ENCODE peak calls at places on chromosomes 11 and 22, in five cellular contexts. One of them, this sample, is unnamed.
A peak's percentile ranks its signal among the peaks of the same experiment; 100 is the strongest.

GRCh38 chr11:122795281-122795680 is 43.0 kb upstream of the CRTAM start:
- DNase-seq in activated T-helper 1 cell treated with anti-CD3 and anti-CD28 coated beads, Interleukin-2, amount 50 U/mL, for 16 hours: no peak
- DNase-seq in OCI-LY7: no peak
- DNase-seq in mammary epithelial cell: no peak
- DNase-seq in cardiac fibroblast: no peak
- DNase-seq in this sample: no peak

GRCh38 chr11:107576497-107577086 is 11.1 kb upstream of the ALKBH8 start:
- DNase-seq in OCI-LY7: peak; percentile 63
- DNase-seq in mammary epithelial cell: no peak
- DNase-seq in activated T-helper 1 cell treated with anti-CD3 and anti-CD28 coated beads, Interleukin-2, amount 50 U/mL, for 16 hours: no peak
- DNase-seq in cardiac fibroblast: peak; percentile 64
- DNase-seq in this sample: peak; percentile 74

GRCh38 chr11:70063121-70063520 is 15.0 kb upstream of the ANO1 start:
- DNase-seq in cardiac fibroblast: no peak
- DNase-seq in mammary epithelial cell: no peak
- DNase-seq in OCI-LY7: no peak
- DNase-seq in activated T-helper 1 cell treated with anti-CD3 and anti-CD28 coated beads, Interleukin-2, amount 50 U/mL, for 16 hours: no peak
- DNase-seq in this sample: no peak

GRCh38 chr11:12201016-12201985 is 90.9 kb downstream of the MICAL2 start:
- DNase-seq in activated T-helper 1 cell treated with anti-CD3 and anti-CD28 coated beads, Interleukin-2, amount 50 U/mL, for 16 hours: no peak
- DNase-seq in mammary epithelial cell: peak; percentile 55
- DNase-seq in cardiac fibroblast: peak; percentile 98
- DNase-seq in OCI-LY7: no peak
- DNase-seq in this sample: peak; percentile 87

GRCh38 chr11:117535201-117535869 is 207.7 kb downstream of the CEP164 start:
- DNase-seq in mammary epithelial cell: no peak
- DNase-seq in activated T-helper 1 cell treated with anti-CD3 and anti-CD28 coated beads, Interleukin-2, amount 50 U/mL, for 16 hours: no peak
- DNase-seq in cardiac fibroblast: no peak
- DNase-seq in OCI-LY7: no peak
- DNase-seq in this sample: no peak

GRCh38 chr22:46754110-46754799 is 8.2 kb upstream of the TBC1D22A start:
- DNase-seq in cardiac fibroblast: peak; percentile 96
- DNase-seq in mammary epithelial cell: peak; percentile 94
- DNase-seq in activated T-helper 1 cell treated with anti-CD3 and anti-CD28 coated beads, Interleukin-2, amount 50 U/mL, for 16 hours: no peak
- DNase-seq in OCI-LY7: no peak
- DNase-seq in this sample: peak; percentile 99

GRCh38 chr22:26835929-26836528 is 178.6 kb downstream of the MIAT start:
- DNase-seq in OCI-LY7: peak; percentile 61
- DNase-seq in activated T-helper 1 cell treated with anti-CD3 and anti-CD28 coated beads, Interleukin-2, amount 50 U/mL, for 16 hours: no peak
- DNase-seq in mammary epithelial cell: peak; percentile 22
- DNase-seq in cardiac fibroblast: peak; percentile 55
- DNase-seq in this sample: peak; percentile 48

GRCh38 chr11:64276653-64277431 is 7.6 kb downstream of the BAD start:
- DNase-seq in cardiac fibroblast: no peak
- DNase-seq in activated T-helper 1 cell treated with anti-CD3 and anti-CD28 coated beads, Interleukin-2, amount 50 U/mL, for 16 hours: no peak
- DNase-seq in mammary epithelial cell: peak; percentile 93
- DNase-seq in OCI-LY7: no peak
- DNase-seq in this sample: peak; percentile 44

GRCh38 chr11:86668929-86669328 is 3.5 kb downstream of the ME3 start:
- DNase-seq in OCI-LY7: no peak
- DNase-seq in cardiac fibroblast: no peak
- DNase-seq in activated T-helper 1 cell treated with anti-CD3 and anti-CD28 coated beads, Interleukin-2, amount 50 U/mL, for 16 hours: no peak
- DNase-seq in mammary epithelial cell: no peak
- DNase-seq in this sample: no peak

GRCh38 chr11:69113646-69114340 is 41.9 kb upstream of the SMIM38 start:
- DNase-seq in OCI-LY7: no peak
- DNase-seq in activated T-helper 1 cell treated with anti-CD3 and anti-CD28 coated beads, Interleukin-2, amount 50 U/mL, for 16 hours: no peak
- DNase-seq in cardiac fibroblast: no peak
- DNase-seq in mammary epithelial cell: no peak
- DNase-seq in this sample: no peak

GRCh38 chr22:50518628-50519027 is 6.8 kb downstream of the SCO2 start:
- DNase-seq in activated T-helper 1 cell treated with anti-CD3 and anti-CD28 coated beads, Interleukin-2, amount 50 U/mL, for 16 hours: no peak
- DNase-seq in mammary epithelial cell: no peak
- DNase-seq in cardiac fibroblast: no peak
- DNase-seq in OCI-LY7: no peak
- DNase-seq in this sample: no peak

GRCh38 chr11:79406376-79406775 is 34.5 kb downstream of the TENM4 start:
- DNase-seq in cardiac fibroblast: no peak
- DNase-seq in mammary epithelial cell: no peak
- DNase-seq in OCI-LY7: peak; percentile 38
- DNase-seq in activated T-helper 1 cell treated with anti-CD3 and anti-CD28 coated beads, Interleukin-2, amount 50 U/mL, for 16 hours: no peak
- DNase-seq in this sample: no peak

GRCh38 chr11:62709262-62710000 is 2.0 kb downstream of the GNG3 start:
- DNase-seq in mammary epithelial cell: peak; percentile 94
- DNase-seq in OCI-LY7: peak; percentile 91
- DNase-seq in cardiac fibroblast: peak; percentile 99
- DNase-seq in activated T-helper 1 cell treated with anti-CD3 and anti-CD28 coated beads, Interleukin-2, amount 50 U/mL, for 16 hours: peak; percentile 92
- DNase-seq in this sample: peak; percentile 95

GRCh38 chr11:120129570-120129969 is 8.3 kb downstream of the TRIM29 start:
- DNase-seq in cardiac fibroblast: no peak
- DNase-seq in mammary epithelial cell: no peak
- DNase-seq in activated T-helper 1 cell treated with anti-CD3 and anti-CD28 coated beads, Interleukin-2, amount 50 U/mL, for 16 hours: no peak
- DNase-seq in OCI-LY7: no peak
- DNase-seq in this sample: no peak

GRCh38 chr11:33033493-33033892 is 5.9 kb upstream of the TCP11L1 start:
- DNase-seq in cardiac fibroblast: no peak
- DNase-seq in OCI-LY7: no peak
- DNase-seq in activated T-helper 1 cell treated with anti-CD3 and anti-CD28 coated beads, Interleukin-2, amount 50 U/mL, for 16 hours: no peak
- DNase-seq in mammary epithelial cell: no peak
- DNase-seq in this sample: no peak

GRCh38 chr22:30694638-30695350 is at the start of gene OSBP2:
- DNase-seq in OCI-LY7: no peak
- DNase-seq in mammary epithelial cell: no peak
- DNase-seq in activated T-helper 1 cell treated with anti-CD3 and anti-CD28 coated beads, Interleukin-2, amount 50 U/mL, for 16 hours: peak; percentile 6
- DNase-seq in cardiac fibroblast: no peak
- DNase-seq in this sample: peak; percentile 9

GRCh38 chr11:66720223-66720898 is 8.7 kb downstream of the SPTBN2 start:
- DNase-seq in mammary epithelial cell: peak; percentile 89
- DNase-seq in activated T-helper 1 cell treated with anti-CD3 and anti-CD28 coated beads, Interleukin-2, amount 50 U/mL, for 16 hours: no peak
- DNase-seq in cardiac fibroblast: peak; percentile 17
- DNase-seq in OCI-LY7: no peak
- DNase-seq in this sample: peak; percentile 25

GRCh38 chr11:70176940-70177689 is 26.0 kb upstream of the FADD start:
- DNase-seq in cardiac fibroblast: no peak
- DNase-seq in activated T-helper 1 cell treated with anti-CD3 and anti-CD28 coated beads, Interleukin-2, amount 50 U/mL, for 16 hours: no peak
- DNase-seq in mammary epithelial cell: no peak
- DNase-seq in OCI-LY7: peak; percentile 41
- DNase-seq in this sample: peak; percentile 43

GRCh38 chr11:121352301-121352891 is 59.8 kb downstream of the SC5D start:
- DNase-seq in OCI-LY7: no peak
- DNase-seq in mammary epithelial cell: no peak
- DNase-seq in activated T-helper 1 cell treated with anti-CD3 and anti-CD28 coated beads, Interleukin-2, amount 50 U/mL, for 16 hours: no peak
- DNase-seq in cardiac fibroblast: no peak
- DNase-seq in this sample: no peak

GRCh38 chr22:25840162-25840561 is 98.2 kb downstream of the MYO18B start:
- DNase-seq in OCI-LY7: no peak
- DNase-seq in activated T-helper 1 cell treated with anti-CD3 and anti-CD28 coated beads, Interleukin-2, amount 50 U/mL, for 16 hours: no peak
- DNase-seq in mammary epithelial cell: no peak
- DNase-seq in cardiac fibroblast: no peak
- DNase-seq in this sample: no peak

GRCh38 chr22:39175127-39176066 is 22.9 kb upstream of the CBX7 start:
- DNase-seq in cardiac fibroblast: no peak
- DNase-seq in OCI-LY7: no peak
- DNase-seq in mammary epithelial cell: no peak
- DNase-seq in activated T-helper 1 cell treated with anti-CD3 and anti-CD28 coated beads, Interleukin-2, amount 50 U/mL, for 16 hours: no peak
- DNase-seq in this sample: no peak

GRCh38 chr11:129503646-129504045 is 128.0 kb downstream of the BARX2 start:
- DNase-seq in cardiac fibroblast: no peak
- DNase-seq in mammary epithelial cell: no peak
- DNase-seq in OCI-LY7: no peak
- DNase-seq in activated T-helper 1 cell treated with anti-CD3 and anti-CD28 coated beads, Interleukin-2, amount 50 U/mL, for 16 hours: no peak
- DNase-seq in this sample: no peak

GRCh38 chr22:17920145-17920605 is 104.2 kb downstream of the MICAL3 start:
- DNase-seq in cardiac fibroblast: peak; percentile 67
- DNase-seq in activated T-helper 1 cell treated with anti-CD3 and anti-CD28 coated beads, Interleukin-2, amount 50 U/mL, for 16 hours: no peak
- DNase-seq in mammary epithelial cell: peak; percentile 72
- DNase-seq in OCI-LY7: no peak
- DNase-seq in this sample: no peak

GRCh38 chr22:20080445-20080775 is 369 bp downstream of the DGCR8 start:
- DNase-seq in mammary epithelial cell: peak; percentile 50
- DNase-seq in OCI-LY7: peak; percentile 76
- DNase-seq in activated T-helper 1 cell treated with anti-CD3 and anti-CD28 coated beads, Interleukin-2, amount 50 U/mL, for 16 hours: peak; percentile 42
- DNase-seq in cardiac fibroblast: peak; percentile 62
- DNase-seq in this sample: peak; percentile 66

GRCh38 chr22:35102663-35103062 is 36.7 kb downstream of the ISX start:
- DNase-seq in mammary epithelial cell: peak; percentile 59
- DNase-seq in OCI-LY7: peak; percentile 12
- DNase-seq in cardiac fibroblast: peak; percentile 1
- DNase-seq in activated T-helper 1 cell treated with anti-CD3 and anti-CD28 coated beads, Interleukin-2, amount 50 U/mL, for 16 hours: no peak
- DNase-seq in this sample: peak; percentile 19

GRCh38 chr11:109123811-109124787 is 297.9 kb upstream of the C11orf87 start:
- DNase-seq in cardiac fibroblast: peak; percentile 58
- DNase-seq in OCI-LY7: no peak
- DNase-seq in mammary epithelial cell: no peak
- DNase-seq in activated T-helper 1 cell treated with anti-CD3 and anti-CD28 coated beads, Interleukin-2, amount 50 U/mL, for 16 hours: no peak
- DNase-seq in this sample: peak; percentile 53

GRCh38 chr11:80815752-80816453 is 1375.1 kb upstream of the TENM4 start:
- DNase-seq in OCI-LY7: no peak
- DNase-seq in cardiac fibroblast: no peak
- DNase-seq in activated T-helper 1 cell treated with anti-CD3 and anti-CD28 coated beads, Interleukin-2, amount 50 U/mL, for 16 hours: no peak
- DNase-seq in mammary epithelial cell: peak; percentile 63
- DNase-seq in this sample: no peak

GRCh38 chr22:30885591-30885990 is 83.0 kb downstream of the MORC2 start:
- DNase-seq in activated T-helper 1 cell treated with anti-CD3 and anti-CD28 coated beads, Interleukin-2, amount 50 U/mL, for 16 hours: no peak
- DNase-seq in OCI-LY7: no peak
- DNase-seq in mammary epithelial cell: no peak
- DNase-seq in cardiac fibroblast: no peak
- DNase-seq in this sample: no peak

GRCh38 chr11:57763568-57763967 is 2.0 kb downstream of the CTNND1 start:
- DNase-seq in cardiac fibroblast: peak; percentile 54
- DNase-seq in mammary epithelial cell: peak; percentile 58
- DNase-seq in OCI-LY7: no peak
- DNase-seq in activated T-helper 1 cell treated with anti-CD3 and anti-CD28 coated beads, Interleukin-2, amount 50 U/mL, for 16 hours: no peak
- DNase-seq in this sample: peak; percentile 72

GRCh38 chr22:36858156-36858555 is 2.6 kb upstream of the NCF4 start:
- DNase-seq in activated T-helper 1 cell treated with anti-CD3 and anti-CD28 coated beads, Interleukin-2, amount 50 U/mL, for 16 hours: no peak
- DNase-seq in cardiac fibroblast: no peak
- DNase-seq in mammary epithelial cell: no peak
- DNase-seq in OCI-LY7: no peak
- DNase-seq in this sample: no peak

GRCh38 chr11:77082838-77083552 is 16.2 kb downstream of the CAPN5 start:
- DNase-seq in activated T-helper 1 cell treated with anti-CD3 and anti-CD28 coated beads, Interleukin-2, amount 50 U/mL, for 16 hours: no peak
- DNase-seq in cardiac fibroblast: peak; percentile 84
- DNase-seq in OCI-LY7: no peak
- DNase-seq in mammary epithelial cell: no peak
- DNase-seq in this sample: peak; percentile 72

GRCh38 chr11:35944503-35945136 is 758 bp downstream of the LDLRAD3 start:
- DNase-seq in mammary epithelial cell: peak; percentile 2
- DNase-seq in OCI-LY7: no peak
- DNase-seq in activated T-helper 1 cell treated with anti-CD3 and anti-CD28 coated beads, Interleukin-2, amount 50 U/mL, for 16 hours: no peak
- DNase-seq in cardiac fibroblast: peak; percentile 50
- DNase-seq in this sample: peak; percentile 34

This sample was measured in AG08395.